ENCODE peak calls at places on chromosomes 4 and X, in ten cellular contexts. I is DMS79 treated with DMSO at 0.1 percent for 48 hours; B is HFFc6; X is NCI-H2171; G is endodermal cell; T is D341Med; M is activated CD8-positive, alpha-beta memory T cell treated with anti-CD3 and anti-CD28 coated beads for 4 hours; P is GM19239; Y is AG10803; W is GDM1. N is an unnamed sample.

GRCh38 chrX:56802921-56803848 is 74.1 kb downstream of the NBDY start:
- DNase-seq in X (no peak), I (no peak), M (peak; percentile 50), W (peak; percentile 49), P (no peak), Y (peak; percentile 45), G (peak; percentile 89), T (peak; percentile 1), B (no peak), N (peak; percentile 62)

GRCh38 chr4:185965456-185966384 is 103.2 kb upstream of the TLR3 start:
- DNase-seq in X (no peak), P (no peak), M (no peak), B (no peak), T (no peak), W (no peak), G (no peak), Y (no peak), I (no peak), N (no peak)

GRCh38 chrX:139224953-139225665 is 305.4 kb upstream of the F9 start:
- DNase-seq in T (no peak), X (no peak), B (no peak), Y (no peak), G (peak; percentile 82), W (no peak), P (no peak), M (no peak), I (no peak), N (no peak)

GRCh38 chr4:16113741-16114140 is 29.9 kb upstream of the PROM1 start:
- DNase-seq in P (no peak), T (no peak), W (no peak), B (no peak), Y (no peak), G (peak; percentile 30), X (no peak), M (no peak), I (no peak), N (no peak)

GRCh38 chrX:40570346-40571093 is 10.2 kb upstream of the ATP6AP2 start:
- DNase-seq in P (peak; percentile 16), W (peak; percentile 52), I (no peak), Y (no peak), B (no peak), X (no peak), M (no peak), G (peak; percentile 75), T (no peak), N (no peak)

GRCh38 chr4:147160908-147161513 is 215.3 kb upstream of the TTC29 start:
- DNase-seq in I (no peak), B (peak; percentile 45), Y (peak; percentile 65), G (peak; percentile 65), M (no peak), X (no peak), T (peak; percentile 67), W (no peak), P (peak; percentile 28), N (peak; percentile 59)

GRCh38 chr4:111806331-111806730 is 338.9 kb upstream of the FAM241A start:
- DNase-seq in B (no peak), X (no peak), I (no peak), T (peak; percentile 33), P (no peak), M (no peak), Y (no peak), W (no peak), G (peak; percentile 83), N (no peak)

GRCh38 chr4:171016145-171016544 is 797.1 kb upstream of the GALNTL6 start:
- DNase-seq in P (no peak), W (no peak), Y (no peak), M (no peak), I (no peak), G (no peak), T (no peak), B (no peak), X (no peak), N (no peak)

GRCh38 chr4:8314691-8315255 is 45.2 kb downstream of the HTRA3 start:
- DNase-seq in T (no peak), P (no peak), M (no peak), I (no peak), Y (no peak), B (no peak), G (peak; percentile 39), X (no peak), W (no peak), N (no peak)

GRCh38 chr4:125315571-125316390 is 1.0 kb downstream of the FAT4 start:
- DNase-seq in P (no peak), Y (peak; percentile 46), W (no peak), X (peak; percentile 16), M (no peak), G (peak; percentile 85), I (no peak), T (peak; percentile 77), B (peak; percentile 23), N (peak; percentile 43)

GRCh38 chrX:31099536-31100090 is 27.8 kb upstream of the FTHL17 start:
- DNase-seq in B (no peak), T (no peak), W (no peak), X (no peak), G (no peak), Y (no peak), M (no peak), I (no peak), P (no peak), N (no peak)

N was measured in hepatic stellate cell.